ENCODE peak calls at places on chromosomes 16 and 17, in four cellular contexts. M is cardiac fibroblast, F is WTC11, X is mesothelial cell of epicardium. I is an unnamed sample.

GRCh38 chr17:49748791-49749190 is 15.1 kb downstream of the FAM117A start:
- DNase-seq in M (no peak), F (no peak), X (no peak), I (no peak)

GRCh38 chr17:18258356-18259038 is at the start of gene FLII:
- DNase-seq in M (peak; percentile 29), F (peak; percentile 60), X (peak; percentile 60), I (peak; percentile 52)

GRCh38 chr16:67063008-67063407 is 34.1 kb downstream of the CBFB start:
- DNase-seq in M (no peak), F (no peak), X (no peak), I (no peak)

GRCh38 chr17:694239-694638 is 20.4 kb downstream of the VPS53 start:
- DNase-seq in M (peak; percentile 83), F (no peak), X (no peak), I (no peak)

GRCh38 chr17:61139219-61139618 is 260.4 kb upstream of the TBX2 start:
- DNase-seq in M (peak; percentile 62), F (no peak), X (no peak), I (no peak)

GRCh38 chr17:37133131-37133530 is 184.4 kb downstream of the AATF start:
- DNase-seq in M (no peak), F (no peak), X (no peak), I (no peak)

GRCh38 chr17:31907342-31907975 is 6.0 kb upstream of the UTP6 start:
- DNase-seq in M (peak; percentile 74), F (no peak), X (peak; percentile 72), I (peak; percentile 61)

GRCh38 chr16:64997121-64997520 is 124.7 kb downstream of the CDH11 start:
- DNase-seq in M (no peak), F (no peak), X (no peak), I (no peak)

GRCh38 chr16:49529646-49530045 is 156.0 kb downstream of the C16orf78 start:
- DNase-seq in M (no peak), F (no peak), X (no peak), I (no peak)

GRCh38 chr17:43900858-43901754 is 6.2 kb downstream of the MPP2 start:
- DNase-seq in M (no peak), F (no peak), X (no peak), I (no peak)
- TF ChIP-seq CTCF in M (no peak), F (no peak), X (no peak), I (no peak)

GRCh38 chr17:42989726-42990652 is 8.2 kb upstream of the RPL27 start:
- DNase-seq in M (no peak), F (no peak), X (no peak), I (no peak)
- TF ChIP-seq CTCF in M (no peak), F (no peak), X (no peak), I (no peak)

DNA sequence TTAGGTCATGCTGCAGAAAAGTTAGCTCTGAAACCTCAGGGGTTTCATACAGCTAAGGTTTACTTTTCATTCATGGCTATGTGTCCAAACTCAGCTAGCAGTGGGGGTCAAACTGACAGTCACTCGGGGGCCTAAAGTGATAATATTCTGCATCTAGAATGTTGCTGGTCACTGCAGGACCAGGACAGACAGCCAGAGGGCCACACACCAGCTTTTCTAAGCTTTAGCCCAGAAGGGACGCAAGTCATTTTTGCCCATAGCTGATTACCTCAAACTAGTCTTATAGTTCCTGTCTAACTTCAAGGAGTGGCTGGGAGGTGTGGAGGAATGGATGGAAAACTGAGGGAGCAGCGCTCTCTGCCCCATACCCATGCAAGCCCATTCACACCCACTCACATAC is 163.0 kb upstream of the NLRP1 start:
- DNase-seq in M (no peak), F (no peak), X (no peak), I (no peak)
- TF ChIP-seq CTCF in M (peak; percentile 17), F (no peak), X (no peak), I (no peak)

GRCh38 chr17:80591788-80592187 is 47.1 kb downstream of the RPTOR start:
- DNase-seq in M (no peak), F (no peak), X (no peak), I (no peak)

GRCh38 chr17:80592243-80592642 is 47.6 kb downstream of the RPTOR start:
- DNase-seq in M (no peak), F (no peak), X (no peak), I (no peak)

GRCh38 chr17:80596760-80597608 is 52.3 kb downstream of the RPTOR start:
- DNase-seq in M (no peak), F (no peak), X (no peak), I (no peak)

GRCh38 chr17:80594666-80595269 is 50.1 kb downstream of the RPTOR start:
- DNase-seq in M (no peak), F (no peak), X (no peak), I (no peak)

GRCh38 chr17:80593171-80593570 is 48.5 kb downstream of the RPTOR start:
- DNase-seq in M (no peak), F (no peak), X (no peak), I (no peak)
- TF ChIP-seq CTCF in M (no peak), F (no peak), X (no peak), I (no peak)

GRCh38 chr17:76370261-76370993 is 14.0 kb upstream of the SPHK1 start:
- DNase-seq in M (peak; percentile 92), F (no peak), X (no peak), I (peak; percentile 76)
- TF ChIP-seq CTCF in M (peak; percentile 48), F (no peak), X (no peak), I (peak; percentile 48)

GRCh38 chr16:50593410-50594139 is 45.4 kb downstream of the NKD1 start:
- DNase-seq in M (peak; percentile 56), F (peak; percentile 71), X (no peak), I (no peak)
- TF ChIP-seq CTCF in M (peak; percentile 15), F (peak; percentile 19), X (no peak), I (peak; percentile 22)

GRCh38 chr16:85754403-85754802 is 3.5 kb upstream of the C16orf74 start:
- DNase-seq in M (no peak), F (no peak), X (no peak), I (no peak)

GRCh38 chr16:85751665-85752501 is 987 bp upstream of the C16orf74 start:
- DNase-seq in M (no peak), F (no peak), X (no peak), I (no peak)

GRCh38 chr16:85753559-85753958 is 2.7 kb upstream of the C16orf74 start:
- DNase-seq in M (no peak), F (no peak), X (no peak), I (no peak)

GRCh38 chr16:85753976-85754375 is 3.1 kb upstream of the C16orf74 start:
- DNase-seq in M (no peak), F (no peak), X (no peak), I (no peak)

GRCh38 chr16:85752511-85753420 is 1.9 kb upstream of the C16orf74 start:
- DNase-seq in M (peak; percentile 60), F (peak; percentile 59), X (peak; percentile 66), I (peak; percentile 57)
- TF ChIP-seq CTCF in M (peak; percentile 50), F (no peak), X (no peak), I (peak; percentile 25)

GRCh38 chr17:64232466-64233262 is 30.4 kb downstream of the TEX2 start:
- DNase-seq in M (no peak), F (no peak), X (no peak), I (no peak)

GRCh38 chr17:64234961-64235360 is 28.1 kb downstream of the TEX2 start:
- DNase-seq in M (no peak), F (no peak), X (no peak), I (no peak)

GRCh38 chr17:64231567-64232141 is 31.4 kb downstream of the TEX2 start:
- DNase-seq in M (no peak), F (no peak), X (no peak), I (no peak)

GRCh38 chr17:64229815-64230550 is 33.1 kb downstream of the TEX2 start:
- DNase-seq in M (no peak), F (no peak), X (no peak), I (no peak)

GRCh38 chr17:64230551-64231408 is 32.3 kb downstream of the TEX2 start:
- DNase-seq in M (peak; percentile 90), F (no peak), X (no peak), I (no peak)
- TF ChIP-seq CTCF in M (no peak), F (no peak), X (no peak), I (no peak)

GRCh38 chr16:88914750-88915368 is 48.4 kb upstream of the PABPN1L start:
- DNase-seq in M (peak; percentile 46), F (no peak), X (no peak), I (no peak)

GRCh38 chr16:88915639-88916327 is 49.3 kb upstream of the PABPN1L start:
- DNase-seq in M (no peak), F (no peak), X (no peak), I (no peak)

GRCh38 chr16:88920618-88921602 is 54.5 kb upstream of the PABPN1L start:
- DNase-seq in M (peak; percentile 77), F (no peak), X (no peak), I (peak; percentile 70)

GRCh38 chr16:88917146-88917914 is 50.9 kb upstream of the PABPN1L start:
- DNase-seq in M (no peak), F (no peak), X (no peak), I (no peak)

GRCh38 chr16:88917915-88918627 is 51.6 kb upstream of the PABPN1L start:
- DNase-seq in M (no peak), F (no peak), X (no peak), I (no peak)
- TF ChIP-seq CTCF in M (no peak), F (no peak), X (no peak), I (no peak)